ENCODE peak calls at places on chromosomes 12 and 14, in four cellular contexts. V is AG09309, D is NCI-H510A, U is RPMI7951. Q is an unnamed sample.

GRCh38 chr14:103073367-103073875 is 10.6 kb upstream of the LBHD2 start:
- DNase-seq in V (no peak), D (no peak), U (no peak), Q (no peak)

GRCh38 chr14:100754020-100754419 is 27.3 kb downstream of the DLK1 start:
- DNase-seq in V (no peak), D (no peak), U (no peak), Q (no peak)

GRCh38 chr12:8081228-8081920 is 700 bp upstream of the NECAP1 start:
- DNase-seq in V (no peak), D (no peak), U (no peak), Q (peak; percentile 14)

GRCh38 chr14:100524933-100525243 is 62.3 kb downstream of the BEGAIN start:
- DNase-seq in V (no peak), D (no peak), U (no peak), Q (peak; percentile 33)

GRCh38 chr14:76257111-76257803 is 105.5 kb downstream of the GPATCH2L start:
- DNase-seq in V (peak; percentile 28), D (no peak), U (no peak), Q (no peak)

GRCh38 chr12:115794659-115795081 is 482.8 kb downstream of the MED13L start:
- DNase-seq in V (no peak), D (peak; percentile 33), U (no peak), Q (no peak)

GRCh38 chr14:91249841-91250616 is 5.5 kb upstream of the GPR68 start:
- DNase-seq in V (no peak), D (peak; percentile 83), U (peak; percentile 94), Q (peak; percentile 55)

GRCh38 chr12:92505373-92506340 is 197.1 kb upstream of the PLEKHG7 start:
- DNase-seq in V (no peak), D (no peak), U (peak; percentile 35), Q (peak; percentile 62)

GRCh38 chr12:91901675-91902074 is 244.0 kb downstream of the BTG1 start:
- DNase-seq in V (no peak), D (no peak), U (no peak), Q (no peak)

GRCh38 chr12:10128687-10129086 is 1.3 kb downstream of the CLEC7A start:
- DNase-seq in V (no peak), D (no peak), U (no peak), Q (no peak)

Q was measured in lung microvascular endothelial cell.